ENCODE peak calls at places on chromosomes 5 and 9, in eight cellular contexts. E, N, F, K, L, V, C and Z are unnamed samples.
A peak's percentile ranks its signal among the peaks of the same experiment; 100 is the strongest.

GRCh38 chr9:13278368-13279246 is 885 bp downstream of the MPDZ start:
- DNase-seq in K (peak; percentile 71), F (peak; percentile 83), E (peak; percentile 20), L (peak; percentile 73), N (no peak), V (peak; percentile 51), C (no peak), Z (no peak)

GRCh38 chr5:9924614-9925013 is 294.5 kb upstream of the TAS2R1 start:
- DNase-seq in C (no peak), L (no peak), N (no peak), V (no peak), E (no peak), F (no peak), K (no peak), Z (no peak)

GRCh38 chr5:39580702-39581498 is 156.1 kb upstream of the DAB2 start:
- DNase-seq in K (no peak), F (no peak), E (no peak), N (no peak), V (no peak), C (no peak), L (no peak), Z (no peak)

GRCh38 chr5:146647656-146648199 is 131.7 kb upstream of the GPR151 start:
- DNase-seq in E (no peak), C (no peak), K (no peak), L (no peak), V (no peak), F (no peak), N (no peak), Z (no peak)

GRCh38 chr5:32172908-32173393 is 1.2 kb downstream of the GOLPH3 start:
- DNase-seq in V (no peak), F (no peak), E (no peak), N (peak; percentile 22), L (no peak), C (no peak), K (no peak), Z (no peak)

GRCh38 chr9:93022066-93022465 is 36.4 kb upstream of the SUSD3 start:
- DNase-seq in K (no peak), N (no peak), L (no peak), C (no peak), V (no peak), F (no peak), E (no peak), Z (no peak)

GRCh38 chr5:64166201-64166959 is 737 bp downstream of the RNF180 start:
- DNase-seq in N (no peak), E (peak; percentile 22), C (no peak), F (no peak), L (no peak), V (no peak), K (peak; percentile 21), Z (no peak)

GRCh38 chr5:111251941-111252340 is 27.8 kb downstream of the CAMK4 start:
- DNase-seq in E (no peak), K (no peak), N (no peak), V (no peak), C (no peak), L (no peak), F (no peak), Z (no peak)

GRCh38 chr5:133944263-133945230 is 23.9 kb downstream of the C5orf15 start:
- DNase-seq in K (peak; percentile 34), L (no peak), N (peak; percentile 83), F (peak; percentile 89), E (peak; percentile 35), V (no peak), C (peak; percentile 36), Z (peak; percentile 69)

GRCh38 chr9:127181315-127181580 is 58.8 kb upstream of the ANGPTL2 start:
- DNase-seq in N (no peak), E (no peak), V (no peak), C (no peak), K (no peak), F (no peak), L (peak; percentile 10), Z (peak; percentile 16)

GRCh38 chr9:76373173-76373771 is 21.0 kb downstream of the RFK start:
- DNase-seq in C (no peak), E (peak; percentile 87), F (no peak), K (peak; percentile 36), N (peak; percentile 33), V (peak; percentile 47), L (peak; percentile 61), Z (peak; percentile 53)

GRCh38 chr5:13212843-13213242 is 731.6 kb downstream of the DNAH5 start:
- DNase-seq in E (no peak), V (no peak), F (no peak), K (no peak), N (no peak), C (no peak), L (no peak), Z (no peak)

GRCh38 chr5:82308997-82309670 is 31.0 kb upstream of the RPS23 start:
- DNase-seq in V (no peak), C (no peak), L (no peak), F (no peak), E (no peak), N (no peak), K (no peak), Z (no peak)

GRCh38 chr5:137921931-137922330 is 32.7 kb downstream of the PKD2L2 start:
- DNase-seq in F (no peak), N (no peak), E (no peak), K (no peak), L (no peak), C (no peak), V (no peak), Z (no peak)

GRCh38 chr5:132813599-132814440 is 718 bp downstream of the SOWAHA start:
- DNase-seq in C (no peak), L (no peak), V (no peak), F (peak; percentile 83), N (no peak), K (no peak), E (peak; percentile 37), Z (no peak)

GRCh38 chr5:82793808-82794419 is 283.3 kb downstream of the TMEM167A start:
- DNase-seq in V (no peak), F (peak; percentile 83), K (peak; percentile 6), E (peak; percentile 51), C (peak; percentile 47), L (no peak), N (peak; percentile 24), Z (peak; percentile 47)

GRCh38 chr5:125717209-125717608 is 706.0 kb upstream of the GRAMD2B start:
- DNase-seq in K (no peak), E (no peak), C (no peak), V (no peak), N (no peak), F (no peak), L (no peak), Z (peak; percentile 56)

GRCh38 chr9:4680750-4681149 is 1.4 kb downstream of the CDC37L1 start:
- DNase-seq in N (no peak), F (no peak), K (no peak), L (no peak), C (no peak), E (no peak), V (no peak), Z (no peak)

GRCh38 chr5:136020383-136021015 is 8.3 kb upstream of the TGFBI start:
- DNase-seq in L (peak; percentile 53), N (no peak), E (no peak), V (no peak), F (peak; percentile 29), C (no peak), K (no peak), Z (no peak)

GRCh38 chr5:133081716-133082115 is 29.9 kb downstream of the HSPA4 start:
- DNase-seq in N (no peak), F (no peak), K (no peak), E (no peak), V (no peak), L (no peak), C (no peak), Z (no peak)

GRCh38 chr5:1386274-1386717 is 41.4 kb upstream of the CLPTM1L start:
- DNase-seq in K (peak; percentile 14), F (peak; percentile 78), C (peak; percentile 68), V (peak; percentile 38), E (peak; percentile 66), L (peak; percentile 18), N (peak; percentile 71), Z (peak; percentile 41)

GRCh38 chr9:134591573-134591981 is 50.0 kb upstream of the COL5A1 start:
- DNase-seq in V (no peak), N (no peak), L (no peak), C (no peak), E (no peak), F (no peak), K (no peak), Z (no peak)

GRCh38 chr9:8718121-8718725 is 918.6 kb upstream of the DMAC1 start:
- DNase-seq in L (no peak), N (no peak), V (no peak), C (no peak), K (no peak), E (no peak), F (no peak), Z (no peak)

DNA sequence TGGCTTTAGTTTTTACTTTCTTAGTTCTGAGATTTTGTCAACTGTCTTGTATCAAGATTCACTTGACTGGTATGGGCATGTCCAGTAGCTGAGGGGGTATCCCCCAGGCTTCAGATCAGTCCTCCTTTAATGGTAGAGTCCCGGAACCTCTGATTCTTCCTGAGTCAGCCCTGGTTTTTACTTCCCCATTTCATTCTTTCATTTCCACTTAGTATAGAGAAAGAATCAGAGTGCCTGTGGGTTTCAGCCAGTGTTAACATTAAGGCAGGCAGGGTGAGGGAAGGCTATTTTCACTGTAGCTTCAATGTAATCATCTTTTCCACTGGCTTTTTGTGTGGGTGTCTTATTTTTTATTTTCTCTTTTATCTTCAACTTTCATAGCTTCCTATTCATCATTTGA is 8.3 kb upstream of the COMMD10 start:
- DNase-seq in V (no peak), C (no peak), F (no peak), L (no peak), K (no peak), N (peak; percentile 69), E (no peak), Z (no peak)
- H3K4me1 ChIP-seq in V (no peaks in the 10 kb centered on the region), C (no peaks in the 10 kb centered on the region), F (no peaks in the 10 kb centered on the region), L (no peaks in the 10 kb centered on the region), K (no peaks in the 10 kb centered on the region), N (peaks cover 21% of the 10 kb centered on the region), E (no peaks in the 10 kb centered on the region), Z (no peaks in the 10 kb centered on the region)

DNA sequence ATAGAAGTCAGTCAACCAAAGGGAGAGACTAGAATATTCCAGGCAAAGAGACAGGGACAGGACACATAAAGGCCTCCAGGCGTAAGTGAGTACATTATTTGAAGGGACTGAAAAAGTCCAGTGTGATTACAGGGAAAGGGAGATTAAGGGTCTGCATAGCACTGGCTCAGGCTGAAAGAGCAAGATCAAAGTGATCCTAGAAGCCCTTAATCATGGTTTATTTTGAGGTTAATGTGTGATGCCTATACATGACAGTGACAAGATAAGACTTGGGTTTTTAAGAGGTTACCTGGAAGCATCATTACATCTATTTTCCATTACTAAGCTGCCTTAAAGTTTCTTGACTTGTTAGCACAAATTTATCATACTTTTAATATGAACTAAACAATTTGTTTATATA is 25.8 kb downstream of the LMBRD2 start:
- DNase-seq in C (no peak), N (no peak), F (no peak), L (no peak), E (no peak), K (no peak), V (no peak), Z (no peak)
- TF ChIP-seq CTCF in C (no peak), N (no peak), F (no peak), L (no peak), E (no peak), K (no peak), V (no peak), Z (no peak)

GRCh38 chr9:133375116-133375723 is 640 bp downstream of the SURF4 start:
- DNase-seq in L (no peak), K (no peak), E (peak; percentile 73), N (peak; percentile 65), F (peak; percentile 63), V (no peak), C (peak; percentile 56), Z (peak; percentile 76)
- H3K4me1 ChIP-seq in L (peaks cover 14% of the 10 kb centered on the region), K (peaks cover 60% of the 10 kb centered on the region), E (peaks cover 15% of the 10 kb centered on the region), N (peaks cover 34% of the 10 kb centered on the region), F (peaks cover 14% of the 10 kb centered on the region), V (peaks cover 66% of the 10 kb centered on the region), C (peaks cover 40% of the 10 kb centered on the region), Z (peaks cover 6% of the 10 kb centered on the region)

GRCh38 chr9:88722753-88723152 is 187.8 kb downstream of the NXNL2 start:
- DNase-seq in K (no peak), E (no peak), C (no peak), V (no peak), L (no peak), N (peak; percentile 10), F (peak; percentile 54), Z (no peak)
- TF ChIP-seq CTCF in K (no peak), E (no peak), C (peak; percentile 42), V (peak; percentile 57), L (no peak), N (peak; percentile 62), F (peak; percentile 65), Z (no peak)